ENCODE peak calls at places on chromosomes 16 and 17, in eight cellular contexts. One of them, this sample, is unnamed.
A peak's percentile ranks its signal among the peaks of the same experiment; 100 is the strongest.

GRCh38 chr16:11006666-11007065 is 62.3 kb downstream of the CLEC16A start:
- DNase-seq in lower leg skin: no peak
- DNase-seq in HepG2: no peak
- DNase-seq in IMR-90: no peak
- DNase-seq in right lobe of liver: no peak
- DNase-seq in epithelial cell of esophagus: no peak
- DNase-seq in B cell: no peak
- DNase-seq in neural progenitor cell: no peak
- DNase-seq in this sample: no peak

GRCh38 chr16:83946781-83947566 is 6.1 kb upstream of the OSGIN1 start:
- DNase-seq in IMR-90: no peak
- DNase-seq in B cell: no peak
- DNase-seq in lower leg skin: no peak
- DNase-seq in HepG2: peak; percentile 33
- DNase-seq in epithelial cell of esophagus: no peak
- DNase-seq in neural progenitor cell: no peak
- DNase-seq in right lobe of liver: no peak
- DNase-seq in this sample: no peak

GRCh38 chr16:75341934-75342811 is 90.7 kb upstream of the BCAR1 start:
- DNase-seq in epithelial cell of esophagus: peak; percentile 74
- DNase-seq in IMR-90: peak; percentile 65
- DNase-seq in right lobe of liver: no peak
- DNase-seq in HepG2: no peak
- DNase-seq in neural progenitor cell: no peak
- DNase-seq in lower leg skin: no peak
- DNase-seq in B cell: no peak
- DNase-seq in this sample: peak; percentile 87

GRCh38 chr17:67203818-67204217 is 41.2 kb downstream of the HELZ start:
- DNase-seq in lower leg skin: no peak
- DNase-seq in HepG2: no peak
- DNase-seq in B cell: no peak
- DNase-seq in right lobe of liver: no peak
- DNase-seq in IMR-90: no peak
- DNase-seq in neural progenitor cell: no peak
- DNase-seq in epithelial cell of esophagus: no peak
- DNase-seq in this sample: no peak

GRCh38 chr16:85522842-85523601 is 90.1 kb upstream of the GSE1 start:
- DNase-seq in lower leg skin: no peak
- DNase-seq in right lobe of liver: no peak
- DNase-seq in neural progenitor cell: no peak
- DNase-seq in B cell: no peak
- DNase-seq in HepG2: no peak
- DNase-seq in epithelial cell of esophagus: peak; percentile 21
- DNase-seq in IMR-90: peak; percentile 24
- DNase-seq in this sample: peak; percentile 44

GRCh38 chr17:63622571-63623390 is 564 bp downstream of the MAP3K3 start:
- DNase-seq in epithelial cell of esophagus: peak; percentile 50
- DNase-seq in IMR-90: peak; percentile 60
- DNase-seq in lower leg skin: peak; percentile 54
- DNase-seq in B cell: peak; percentile 72
- DNase-seq in neural progenitor cell: peak; percentile 87
- DNase-seq in HepG2: peak; percentile 49
- DNase-seq in right lobe of liver: peak; percentile 89
- DNase-seq in this sample: peak; percentile 44

GRCh38 chr16:84299734-84300440 is 5.2 kb downstream of the WFDC1 start:
- DNase-seq in lower leg skin: no peak
- DNase-seq in epithelial cell of esophagus: no peak
- DNase-seq in B cell: no peak
- DNase-seq in right lobe of liver: no peak
- DNase-seq in neural progenitor cell: no peak
- DNase-seq in IMR-90: no peak
- DNase-seq in HepG2: no peak
- DNase-seq in this sample: no peak

GRCh38 chr17:489758-490329 is 137.2 kb upstream of the RPH3AL start:
- DNase-seq in lower leg skin: no peak
- DNase-seq in epithelial cell of esophagus: peak; percentile 20
- DNase-seq in neural progenitor cell: peak; percentile 52
- DNase-seq in IMR-90: peak; percentile 44
- DNase-seq in HepG2: peak; percentile 14
- DNase-seq in B cell: peak; percentile 56
- DNase-seq in right lobe of liver: no peak
- DNase-seq in this sample: no peak

GRCh38 chr17:27907976-27908558 is 14.9 kb upstream of the LYRM9 start:
- DNase-seq in IMR-90: no peak
- DNase-seq in neural progenitor cell: no peak
- DNase-seq in B cell: no peak
- DNase-seq in epithelial cell of esophagus: no peak
- DNase-seq in right lobe of liver: no peak
- DNase-seq in HepG2: no peak
- DNase-seq in lower leg skin: no peak
- DNase-seq in this sample: no peak

GRCh38 chr16:81316176-81316496 is 1.4 kb downstream of the GAN start:
- DNase-seq in right lobe of liver: no peak
- DNase-seq in epithelial cell of esophagus: no peak
- DNase-seq in HepG2: no peak
- DNase-seq in neural progenitor cell: no peak
- DNase-seq in B cell: no peak
- DNase-seq in IMR-90: no peak
- DNase-seq in lower leg skin: no peak
- DNase-seq in this sample: no peak

GRCh38 chr17:64345691-64346376 is 44.8 kb downstream of the PECAM1 start:
- DNase-seq in HepG2: no peak
- DNase-seq in lower leg skin: no peak
- DNase-seq in B cell: no peak
- DNase-seq in right lobe of liver: no peak
- DNase-seq in IMR-90: no peak
- DNase-seq in neural progenitor cell: no peak
- DNase-seq in epithelial cell of esophagus: no peak
- DNase-seq in this sample: no peak

GRCh38 chr16:52068447-52069074 is 478.4 kb downstream of the TOX3 start:
- DNase-seq in lower leg skin: no peak
- DNase-seq in IMR-90: peak; percentile 10
- DNase-seq in HepG2: peak; percentile 35
- DNase-seq in neural progenitor cell: peak; percentile 72
- DNase-seq in right lobe of liver: no peak
- DNase-seq in B cell: no peak
- DNase-seq in epithelial cell of esophagus: peak; percentile 57
- DNase-seq in this sample: peak; percentile 31

GRCh38 chr16:28279006-28279405 is 13.3 kb upstream of the SBK1 start:
- DNase-seq in HepG2: no peak
- DNase-seq in neural progenitor cell: no peak
- DNase-seq in epithelial cell of esophagus: no peak
- DNase-seq in right lobe of liver: no peak
- DNase-seq in IMR-90: no peak
- DNase-seq in B cell: no peak
- DNase-seq in lower leg skin: no peak
- DNase-seq in this sample: no peak

GRCh38 chr16:65327346-65327745 is 205.5 kb upstream of the CDH11 start:
- DNase-seq in epithelial cell of esophagus: no peak
- DNase-seq in IMR-90: no peak
- DNase-seq in right lobe of liver: no peak
- DNase-seq in HepG2: no peak
- DNase-seq in B cell: no peak
- DNase-seq in neural progenitor cell: no peak
- DNase-seq in lower leg skin: no peak
- DNase-seq in this sample: no peak

GRCh38 chr16:70395345-70395901 is 43.5 kb downstream of the ST3GAL2 start:
- DNase-seq in HepG2: peak; percentile 72
- DNase-seq in lower leg skin: no peak
- DNase-seq in IMR-90: peak; percentile 22
- DNase-seq in neural progenitor cell: peak; percentile 87
- DNase-seq in right lobe of liver: peak; percentile 89
- DNase-seq in epithelial cell of esophagus: peak; percentile 51
- DNase-seq in B cell: peak; percentile 76
- DNase-seq in this sample: peak; percentile 64

GRCh38 chr17:70655179-70655578 is 485.8 kb downstream of the KCNJ2 start:
- DNase-seq in epithelial cell of esophagus: no peak
- DNase-seq in B cell: no peak
- DNase-seq in lower leg skin: no peak
- DNase-seq in HepG2: no peak
- DNase-seq in IMR-90: no peak
- DNase-seq in neural progenitor cell: no peak
- DNase-seq in right lobe of liver: no peak
- DNase-seq in this sample: no peak

GRCh38 chr16:56729351-56729735 is 586 bp upstream of the NUP93 start:
- DNase-seq in B cell: no peak
- DNase-seq in HepG2: no peak
- DNase-seq in epithelial cell of esophagus: no peak
- DNase-seq in IMR-90: no peak
- DNase-seq in lower leg skin: no peak
- DNase-seq in right lobe of liver: no peak
- DNase-seq in neural progenitor cell: peak; percentile 31
- DNase-seq in this sample: no peak

GRCh38 chr17:72790194-72790593 is 302.3 kb downstream of the SLC39A11 start:
- DNase-seq in IMR-90: no peak
- DNase-seq in lower leg skin: no peak
- DNase-seq in B cell: no peak
- DNase-seq in HepG2: no peak
- DNase-seq in epithelial cell of esophagus: no peak
- DNase-seq in right lobe of liver: no peak
- DNase-seq in neural progenitor cell: no peak
- DNase-seq in this sample: no peak

GRCh38 chr16:88673685-88674398 is 11.0 kb upstream of the MVD start:
- DNase-seq in HepG2: no peak
- DNase-seq in epithelial cell of esophagus: no peak
- DNase-seq in B cell: no peak
- DNase-seq in neural progenitor cell: no peak
- DNase-seq in right lobe of liver: no peak
- DNase-seq in lower leg skin: no peak
- DNase-seq in IMR-90: no peak
- DNase-seq in this sample: no peak

GRCh38 chr16:8402981-8403853 is 187.1 kb downstream of the TMEM114 start:
- DNase-seq in right lobe of liver: no peak
- DNase-seq in IMR-90: no peak
- DNase-seq in lower leg skin: no peak
- DNase-seq in epithelial cell of esophagus: no peak
- DNase-seq in HepG2: peak; percentile 33
- DNase-seq in neural progenitor cell: peak; percentile 30
- DNase-seq in B cell: no peak
- DNase-seq in this sample: no peak

GRCh38 chr17:17750881-17751280 is 69.6 kb downstream of the RAI1 start:
- DNase-seq in IMR-90: no peak
- DNase-seq in HepG2: no peak
- DNase-seq in right lobe of liver: no peak
- DNase-seq in lower leg skin: no peak
- DNase-seq in B cell: peak; percentile 77
- DNase-seq in epithelial cell of esophagus: no peak
- DNase-seq in neural progenitor cell: no peak
- DNase-seq in this sample: no peak

GRCh38 chr17:17751489-17751995 is 70.3 kb downstream of the RAI1 start:
- DNase-seq in B cell: no peak
- DNase-seq in neural progenitor cell: no peak
- DNase-seq in epithelial cell of esophagus: no peak
- DNase-seq in IMR-90: no peak
- DNase-seq in lower leg skin: no peak
- DNase-seq in HepG2: no peak
- DNase-seq in right lobe of liver: no peak
- DNase-seq in this sample: no peak

GRCh38 chr17:17752822-17753448 is 71.7 kb downstream of the RAI1 start:
- DNase-seq in IMR-90: no peak
- DNase-seq in HepG2: no peak
- DNase-seq in epithelial cell of esophagus: peak; percentile 29
- DNase-seq in neural progenitor cell: no peak
- DNase-seq in lower leg skin: no peak
- DNase-seq in B cell: peak; percentile 32
- DNase-seq in right lobe of liver: no peak
- DNase-seq in this sample: no peak

GRCh38 chr17:17749921-17750320 is 68.7 kb downstream of the RAI1 start:
- DNase-seq in neural progenitor cell: peak; percentile 90
- DNase-seq in IMR-90: peak; percentile 43
- DNase-seq in epithelial cell of esophagus: peak; percentile 75
- DNase-seq in HepG2: peak; percentile 36
- DNase-seq in lower leg skin: no peak
- DNase-seq in B cell: peak; percentile 70
- DNase-seq in right lobe of liver: no peak
- DNase-seq in this sample: no peak

GRCh38 chr17:17751996-17752821 is 71.0 kb downstream of the RAI1 start:
- DNase-seq in lower leg skin: peak; percentile 95
- DNase-seq in HepG2: peak; percentile 91
- DNase-seq in IMR-90: peak; percentile 88
- DNase-seq in epithelial cell of esophagus: peak; percentile 96
- DNase-seq in right lobe of liver: peak; percentile 98
- DNase-seq in neural progenitor cell: peak; percentile 97
- DNase-seq in B cell: peak; percentile 96
- DNase-seq in this sample: peak; percentile 95
- TF ChIP-seq CTCF in lower leg skin: no peak
- TF ChIP-seq CTCF in HepG2: peak; percentile 76
- TF ChIP-seq CTCF in IMR-90: peak; percentile 33
- TF ChIP-seq CTCF in epithelial cell of esophagus: no peak
- TF ChIP-seq CTCF in right lobe of liver: peak; percentile 24
- TF ChIP-seq CTCF in neural progenitor cell: peak; percentile 42
- TF ChIP-seq CTCF in B cell: peak; percentile 43
- TF ChIP-seq CTCF in this sample: no peak

GRCh38 chr17:17001874-17002520 is 30.1 kb upstream of the TNFRSF13B start:
- DNase-seq in B cell: peak; percentile 88
- DNase-seq in neural progenitor cell: peak; percentile 90
- DNase-seq in IMR-90: peak; percentile 42
- DNase-seq in right lobe of liver: peak; percentile 89
- DNase-seq in lower leg skin: peak; percentile 56
- DNase-seq in HepG2: peak; percentile 48
- DNase-seq in epithelial cell of esophagus: peak; percentile 72
- DNase-seq in this sample: peak; percentile 80
- TF ChIP-seq CTCF in B cell: peak; percentile 96
- TF ChIP-seq CTCF in neural progenitor cell: peak; percentile 97
- TF ChIP-seq CTCF in IMR-90: peak; percentile 94
- TF ChIP-seq CTCF in right lobe of liver: peak; percentile 92
- TF ChIP-seq CTCF in lower leg skin: no peak
- TF ChIP-seq CTCF in HepG2: peak; percentile 91
- TF ChIP-seq CTCF in epithelial cell of esophagus: peak; percentile 85
- TF ChIP-seq CTCF in this sample: peak; percentile 97

DNA sequence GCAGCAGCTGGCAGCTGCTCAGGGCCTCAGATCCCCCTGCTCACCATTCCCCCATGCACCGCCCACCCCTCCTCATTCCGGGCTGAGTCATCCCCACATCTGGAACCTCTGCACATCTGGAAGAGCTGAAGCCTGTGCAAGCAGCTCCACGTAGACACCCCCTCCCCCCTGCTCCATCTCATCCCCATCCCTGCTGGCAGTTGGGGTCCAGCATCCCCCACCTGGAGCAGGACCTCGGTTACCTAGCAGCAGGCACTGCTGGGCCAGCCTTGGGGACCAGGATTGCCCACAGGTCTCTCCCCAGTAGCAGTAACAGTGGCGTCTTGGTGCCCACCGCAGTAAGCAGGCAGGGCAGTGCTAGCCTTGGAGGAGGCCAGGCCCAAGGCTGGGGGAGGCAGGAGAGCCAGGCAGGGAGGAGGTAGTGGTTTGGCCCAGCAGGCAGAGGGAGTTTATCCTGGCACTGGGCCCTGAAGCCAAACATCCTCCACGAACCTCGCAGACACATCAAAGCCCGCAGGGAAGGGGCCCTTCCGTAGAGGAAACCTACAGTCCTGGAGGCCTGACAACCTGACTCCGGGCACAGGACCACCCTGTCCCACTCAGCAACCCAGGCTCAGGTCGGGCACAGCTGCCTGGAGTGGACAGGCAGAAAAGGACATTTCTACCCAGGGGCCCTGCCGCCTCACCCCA is 7.7 kb upstream of the TMEM92 start:
- DNase-seq in B cell: no peak
- DNase-seq in IMR-90: peak; percentile 88
- DNase-seq in right lobe of liver: peak; percentile 62
- DNase-seq in neural progenitor cell: no peak
- DNase-seq in HepG2: peak; percentile 53
- DNase-seq in epithelial cell of esophagus: peak; percentile 51
- DNase-seq in lower leg skin: no peak
- DNase-seq in this sample: peak; percentile 82
- TF ChIP-seq CTCF in B cell: no peak
- TF ChIP-seq CTCF in IMR-90: peak; percentile 30
- TF ChIP-seq CTCF in right lobe of liver: no peak
- TF ChIP-seq CTCF in neural progenitor cell: no peak
- TF ChIP-seq CTCF in HepG2: no peak
- TF ChIP-seq CTCF in epithelial cell of esophagus: peak; percentile 24
- TF ChIP-seq CTCF in lower leg skin: no peak
- TF ChIP-seq CTCF in this sample: no peak

GRCh38 chr17:45919136-45919535 is 24.8 kb downstream of the MAPT start:
- DNase-seq in IMR-90: no peak
- DNase-seq in right lobe of liver: no peak
- DNase-seq in lower leg skin: no peak
- DNase-seq in B cell: no peak
- DNase-seq in neural progenitor cell: no peak
- DNase-seq in HepG2: no peak
- DNase-seq in epithelial cell of esophagus: no peak
- DNase-seq in this sample: no peak
- TF ChIP-seq CTCF in IMR-90: no peak
- TF ChIP-seq CTCF in right lobe of liver: no peak
- TF ChIP-seq CTCF in lower leg skin: no peak
- TF ChIP-seq CTCF in B cell: no peak
- TF ChIP-seq CTCF in neural progenitor cell: no peak
- TF ChIP-seq CTCF in HepG2: no peak
- TF ChIP-seq CTCF in epithelial cell of esophagus: no peak
- TF ChIP-seq CTCF in this sample: no peak

This sample was measured in MCF 10A.